ENCODE peak calls at places on chromosomes 6 and 20, in four cellular contexts. One of them, this sample, is unnamed.

GRCh38 chr20:5156670-5157448 is 30.1 kb downstream of the CDS2 start:
- DNase-seq in GM12864: no peak
- DNase-seq in neural progenitor cell: no peak
- DNase-seq in lung: no peak
- DNase-seq in this sample: no peak

GRCh38 chr6:15966000-15966399 is 162.9 kb upstream of the MYLIP start:
- DNase-seq in lung: no peak
- DNase-seq in GM12864: no peak
- DNase-seq in neural progenitor cell: no peak
- DNase-seq in this sample: no peak

GRCh38 chr6:132993738-132994137 is 179.4 kb downstream of the RPS12 start:
- DNase-seq in GM12864: no peak
- DNase-seq in lung: no peak
- DNase-seq in neural progenitor cell: no peak
- DNase-seq in this sample: no peak

GRCh38 chr20:23078994-23079364 is 7.1 kb downstream of the CD93 start:
- DNase-seq in lung: no peak
- DNase-seq in GM12864: no peak
- DNase-seq in neural progenitor cell: peak
- DNase-seq in this sample: no peak

GRCh38 chr6:70838907-70839285 is 118.0 kb downstream of the B3GAT2 start:
- DNase-seq in GM12864: no peak
- DNase-seq in lung: no peak
- DNase-seq in neural progenitor cell: no peak
- DNase-seq in this sample: no peak

GRCh38 chr6:2855061-2855519 is 13.4 kb upstream of the SERPINB1 start:
- DNase-seq in GM12864: no peak
- DNase-seq in neural progenitor cell: peak
- DNase-seq in lung: no peak
- DNase-seq in this sample: no peak

GRCh38 chr6:36493859-36494258 is 51.1 kb downstream of the KCTD20 start:
- DNase-seq in GM12864: no peak
- DNase-seq in lung: no peak
- DNase-seq in neural progenitor cell: peak
- DNase-seq in this sample: no peak

GRCh38 chr6:37260063-37260843 is 2.3 kb upstream of the TMEM217 start:
- DNase-seq in neural progenitor cell: no peak
- DNase-seq in lung: no peak
- DNase-seq in GM12864: no peak
- DNase-seq in this sample: no peak

GRCh38 chr20:9705722-9706476 is 133.0 kb downstream of the PAK5 start:
- DNase-seq in neural progenitor cell: no peak
- DNase-seq in lung: no peak
- DNase-seq in GM12864: no peak
- DNase-seq in this sample: no peak

GRCh38 chr6:110173506-110174132 is 5.9 kb downstream of the WASF1 start:
- DNase-seq in lung: no peak
- DNase-seq in neural progenitor cell: peak
- DNase-seq in GM12864: no peak
- DNase-seq in this sample: no peak

GRCh38 chr6:97958143-97958542 is 675.1 kb upstream of the MMS22L start:
- DNase-seq in GM12864: no peak
- DNase-seq in lung: no peak
- DNase-seq in neural progenitor cell: peak
- DNase-seq in this sample: no peak

GRCh38 chr20:54137115-54137514 is 36.7 kb downstream of the CYP24A1 start:
- DNase-seq in lung: no peak
- DNase-seq in GM12864: no peak
- DNase-seq in neural progenitor cell: no peak
- DNase-seq in this sample: no peak

GRCh38 chr20:62957136-62958117 is 4.9 kb downstream of the SLC17A9 start:
- DNase-seq in neural progenitor cell: no peak
- DNase-seq in lung: no peak
- DNase-seq in GM12864: no peak
- DNase-seq in this sample: no peak

GRCh38 chr6:41371992-41372525 is 36.7 kb downstream of the NCR2 start:
- DNase-seq in GM12864: no peak
- DNase-seq in neural progenitor cell: peak
- DNase-seq in lung: no peak
- DNase-seq in this sample: no peak

GRCh38 chr6:41373367-41373918 is 38.0 kb downstream of the NCR2 start:
- DNase-seq in GM12864: no peak
- DNase-seq in lung: no peak
- DNase-seq in neural progenitor cell: no peak
- DNase-seq in this sample: no peak

GRCh38 chr6:41371461-41371991 is 36.1 kb downstream of the NCR2 start:
- DNase-seq in neural progenitor cell: peak
- DNase-seq in lung: peak
- DNase-seq in GM12864: no peak
- DNase-seq in this sample: peak

GRCh38 chr6:41373919-41374617 is 38.7 kb downstream of the NCR2 start:
- DNase-seq in lung: no peak
- DNase-seq in neural progenitor cell: peak
- DNase-seq in GM12864: no peak
- DNase-seq in this sample: no peak

DNA sequence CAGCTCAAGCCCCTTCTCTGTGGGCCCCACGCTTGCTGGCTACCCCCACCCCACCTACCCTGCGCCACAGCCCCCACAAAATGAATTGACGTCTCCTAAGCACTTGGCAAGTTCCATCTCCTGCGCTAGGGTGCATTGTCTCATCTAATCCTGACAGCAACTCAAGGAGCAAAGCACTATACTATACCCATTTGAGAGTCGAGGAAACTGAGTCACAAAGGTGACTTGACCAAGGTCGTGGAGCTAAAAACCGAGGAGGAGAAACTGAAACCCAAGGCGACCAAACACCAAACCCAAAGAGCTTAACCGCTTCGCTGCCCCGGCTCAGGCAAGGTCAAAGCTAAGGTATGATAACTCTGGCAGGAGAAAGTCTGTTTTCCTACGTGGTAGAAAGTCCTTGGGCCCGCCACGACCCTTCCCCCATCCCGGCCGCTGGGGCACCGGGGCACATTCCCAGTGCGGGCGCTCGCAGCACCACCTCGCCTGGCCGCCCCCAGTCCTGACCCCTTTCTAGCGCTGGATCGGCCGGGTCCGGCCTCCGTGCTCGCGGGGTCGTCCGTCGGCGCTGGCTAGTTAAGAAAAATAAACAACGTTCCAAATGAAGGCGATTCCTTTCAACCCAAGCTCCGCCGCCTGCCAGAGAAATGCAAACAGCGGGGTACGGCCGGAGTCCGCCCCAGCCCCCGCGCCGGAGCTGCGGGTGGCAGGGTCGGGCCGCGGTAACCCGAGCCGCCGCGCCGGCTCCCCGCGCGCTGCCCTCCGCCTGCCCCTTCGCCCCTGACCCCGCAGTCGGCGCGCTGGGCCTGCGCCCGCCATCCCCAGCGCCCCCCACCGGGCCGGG is 37.3 kb downstream of the NCR2 start:
- DNase-seq in lung: no peak
- DNase-seq in neural progenitor cell: peak
- DNase-seq in GM12864: no peak
- DNase-seq in this sample: no peak
- TF ChIP-seq CTCF in lung: no peak
- TF ChIP-seq CTCF in neural progenitor cell: no peak
- TF ChIP-seq CTCF in GM12864: no peak
- TF ChIP-seq CTCF in this sample: no peak

GRCh38 chr6:48985025-48985424 is 478.0 kb downstream of the MMUT start:
- DNase-seq in neural progenitor cell: no peak
- DNase-seq in lung: no peak
- DNase-seq in GM12864: no peak
- DNase-seq in this sample: no peak
- H3K4me3 ChIP-seq in neural progenitor cell: no peak
- H3K4me3 ChIP-seq in lung: no peak
- H3K4me3 ChIP-seq in GM12864: no peak
- H3K4me3 ChIP-seq in this sample: no peak

DNA sequence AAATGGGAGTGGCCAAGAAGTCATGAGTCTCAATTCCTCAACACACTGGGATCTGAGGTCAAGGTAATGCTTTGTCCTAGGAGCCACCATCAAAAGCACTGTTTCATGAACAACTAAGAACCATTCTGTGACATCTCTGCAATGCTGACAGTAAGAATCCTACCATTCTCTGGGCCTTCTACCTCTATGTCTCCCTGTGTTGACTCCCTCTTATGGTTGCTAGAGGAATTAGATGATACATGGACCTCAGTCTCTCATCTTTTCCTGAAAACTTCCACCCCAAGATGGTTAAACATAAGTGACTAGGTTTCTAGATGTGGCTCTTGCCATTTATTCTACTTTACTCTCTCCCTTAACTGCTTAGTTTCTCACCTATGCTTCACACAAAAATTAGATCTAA is 9.1 kb downstream of the MTRF1L start:
- DNase-seq in GM12864: no peak
- DNase-seq in neural progenitor cell: no peak
- DNase-seq in lung: no peak
- DNase-seq in this sample: no peak
- TF ChIP-seq CTCF in GM12864: peak
- TF ChIP-seq CTCF in neural progenitor cell: peak
- TF ChIP-seq CTCF in lung: no peak
- TF ChIP-seq CTCF in this sample: peak

GRCh38 chr20:35941620-35942019 is 12.7 kb downstream of the SCAND1 start:
- DNase-seq in neural progenitor cell: no peak
- DNase-seq in lung: no peak
- DNase-seq in GM12864: no peak
- DNase-seq in this sample: no peak
- H3K4me3 ChIP-seq in neural progenitor cell: no peak
- H3K4me3 ChIP-seq in lung: no peak
- H3K4me3 ChIP-seq in GM12864: no peak
- H3K4me3 ChIP-seq in this sample: no peak

DNA sequence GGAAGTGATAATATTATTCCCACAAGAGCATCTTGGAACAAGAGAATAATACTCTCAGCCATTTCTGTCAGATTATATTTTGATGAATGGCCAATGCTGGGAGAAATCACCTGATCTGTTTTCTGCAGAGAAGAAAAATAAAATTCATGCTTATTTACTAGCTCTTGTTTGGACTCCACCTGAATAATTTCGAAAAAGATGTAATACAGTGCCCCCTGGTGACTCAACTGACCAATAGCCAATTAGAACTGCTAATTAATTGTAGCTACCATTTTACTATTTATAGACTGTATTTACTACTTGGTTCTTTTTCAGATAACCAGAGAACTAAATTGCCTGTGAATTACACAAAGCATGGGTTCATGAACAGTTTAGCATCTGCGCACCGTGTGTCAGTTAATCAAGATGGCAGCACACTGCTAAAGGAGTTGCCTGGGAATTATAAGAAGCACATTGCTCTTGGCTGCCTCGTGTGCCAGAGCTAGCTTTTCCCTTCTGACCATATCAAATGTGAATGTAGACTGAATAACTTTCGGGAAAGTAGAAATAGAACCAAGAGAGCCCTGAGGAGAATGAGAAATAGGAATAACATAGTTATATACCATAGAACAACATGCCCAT is 78.6 kb upstream of the TRDN start:
- DNase-seq in neural progenitor cell: peak
- DNase-seq in lung: no peak
- DNase-seq in GM12864: peak
- DNase-seq in this sample: peak
- TF ChIP-seq CTCF in neural progenitor cell: peak
- TF ChIP-seq CTCF in lung: peak
- TF ChIP-seq CTCF in GM12864: peak
- TF ChIP-seq CTCF in this sample: peak

DNA sequence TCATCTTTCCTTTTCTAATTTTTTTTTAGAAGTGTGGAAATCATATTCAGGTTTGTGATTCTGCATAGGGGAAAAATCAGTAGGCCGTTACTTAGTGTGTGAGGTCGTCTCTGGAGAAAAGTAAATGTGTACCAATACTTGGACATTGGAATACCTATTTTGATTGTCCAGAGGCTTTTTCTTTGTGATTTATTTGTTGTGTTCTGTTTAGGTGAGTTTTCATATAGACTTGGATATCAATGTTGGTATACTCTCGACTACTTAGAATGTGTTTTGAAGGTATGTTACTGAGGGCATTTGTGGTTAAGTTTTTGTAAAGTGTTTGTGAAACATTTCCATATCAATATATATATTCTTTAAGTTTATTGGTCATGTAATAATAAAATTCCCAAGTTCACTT is 2.3 kb downstream of the CD2AP start:
- DNase-seq in neural progenitor cell: no peak
- DNase-seq in GM12864: no peak
- DNase-seq in lung: no peak
- DNase-seq in this sample: no peak
- H3K4me3 ChIP-seq in neural progenitor cell: peak
- H3K4me3 ChIP-seq in GM12864: peak
- H3K4me3 ChIP-seq in lung: no peak
- H3K4me3 ChIP-seq in this sample: peak

DNA sequence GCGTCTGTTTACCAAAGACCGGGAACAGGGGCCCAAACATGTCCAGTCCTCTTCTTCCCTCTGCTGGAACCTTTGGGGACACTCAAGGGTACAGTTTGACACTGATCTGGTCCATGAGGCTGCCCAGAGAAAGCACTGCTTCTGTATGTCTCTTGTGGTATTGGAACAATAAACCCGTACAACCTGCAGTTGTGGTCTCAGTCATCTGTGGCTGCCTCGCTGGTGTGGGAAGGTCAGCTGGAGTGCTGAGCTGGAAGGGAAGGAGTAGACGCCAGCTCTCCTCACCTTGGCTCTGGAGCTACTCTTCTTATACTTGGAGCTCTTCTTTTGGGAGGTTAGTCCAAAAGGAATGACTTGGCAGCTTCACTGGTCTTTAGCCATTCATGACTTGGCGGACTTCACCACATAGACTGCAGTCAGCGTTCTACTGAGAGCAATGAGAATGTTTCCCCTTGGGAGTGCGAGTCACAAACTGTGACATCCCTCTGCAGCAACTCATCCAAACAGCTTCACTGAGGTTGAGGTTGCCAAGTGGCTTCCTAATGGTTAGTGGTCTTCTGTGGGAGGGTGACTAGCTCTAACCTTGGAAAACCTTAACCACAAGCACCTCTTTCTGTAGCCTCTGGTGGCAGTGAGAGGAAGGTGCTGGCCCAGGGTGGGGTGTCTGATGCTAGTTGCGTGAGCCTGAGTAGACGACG is 81.2 kb downstream of the ASXL1 start:
- DNase-seq in neural progenitor cell: no peak
- DNase-seq in GM12864: no peak
- DNase-seq in lung: no peak
- DNase-seq in this sample: peak
- TF ChIP-seq CTCF in neural progenitor cell: no peak
- TF ChIP-seq CTCF in GM12864: no peak
- TF ChIP-seq CTCF in lung: no peak
- TF ChIP-seq CTCF in this sample: peak

DNA sequence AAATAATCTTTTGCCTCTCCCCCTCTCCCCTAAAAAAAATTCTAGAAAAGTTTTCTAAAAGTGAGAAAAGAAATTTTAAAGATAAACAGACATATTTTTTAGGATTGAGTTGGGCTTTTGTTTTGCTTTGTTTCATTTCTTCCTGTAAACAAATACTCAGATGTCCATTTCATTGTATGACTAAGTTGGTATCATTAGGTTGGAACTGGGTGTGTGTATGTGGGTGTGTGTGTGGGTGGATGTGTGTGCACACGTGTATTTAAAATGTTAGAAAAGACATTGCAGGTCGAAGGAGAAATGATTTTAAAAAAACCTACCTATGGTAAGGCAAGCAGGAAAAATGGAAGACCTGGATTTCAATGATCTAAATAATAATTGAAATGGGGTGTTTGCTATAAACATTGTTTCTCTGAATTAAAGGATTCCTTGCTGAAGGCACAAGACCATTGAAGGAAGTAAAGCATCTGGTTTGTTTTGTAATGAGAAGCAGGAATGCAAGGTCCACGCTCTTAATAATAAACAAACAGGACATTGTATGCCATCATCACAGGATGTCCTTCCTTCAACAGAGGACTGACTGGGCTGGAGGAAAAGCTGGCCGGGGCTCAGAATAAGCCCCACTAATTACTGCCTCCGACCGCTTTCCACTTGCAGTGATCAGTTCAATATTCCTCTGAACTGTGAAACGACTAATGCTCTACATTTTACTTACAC is 1.0 kb upstream of the PRDM1 start:
- DNase-seq in neural progenitor cell: peak
- DNase-seq in GM12864: no peak
- DNase-seq in lung: no peak
- DNase-seq in this sample: no peak
- H3K4me3 ChIP-seq in neural progenitor cell: peak
- H3K4me3 ChIP-seq in GM12864: peak
- H3K4me3 ChIP-seq in lung: no peak
- H3K4me3 ChIP-seq in this sample: peak

This sample was measured in astrocyte of the cerebellum.